ENCODE peak calls at places on chromosomes 11 and 22, in seven cellular contexts. F is A549, Z is GM23338, O is fibroblast of lung, U is transverse colon, K is AG09309, G is mammary epithelial cell. W is an unnamed sample.

GRCh38 chr11:8327761-8328192 is 64.1 kb upstream of the LMO1 start:
- DNase-seq in K (no peak), F (no peak), G (no peak), U (no peak), O (no peak), Z (no peak), W (no peak)

GRCh38 chr11:11985016-11985715 is 23.3 kb downstream of the DKK3 start:
- DNase-seq in F (no peak), Z (no peak), K (no peak), U (no peak), O (peak), G (no peak), W (no peak)

GRCh38 chr22:30254307-30254706 is 7.7 kb upstream of the LIF start:
- DNase-seq in U (no peak), F (no peak), Z (no peak), O (no peak), K (no peak), G (no peak), W (no peak)

GRCh38 chr11:43316451-43316850 is 4.7 kb downstream of the API5 start:
- DNase-seq in Z (no peak), O (no peak), G (peak), F (no peak), U (no peak), K (no peak), W (no peak)

GRCh38 chr11:93396356-93396755 is 65.8 kb downstream of the DEUP1 start:
- DNase-seq in O (no peak), K (peak), Z (peak), G (peak), F (no peak), U (no peak), W (no peak)

GRCh38 chr11:70727899-70728620 is 329.7 kb downstream of the CTTN start:
- DNase-seq in F (no peak), G (no peak), U (no peak), K (no peak), Z (no peak), O (no peak), W (no peak)

GRCh38 chr11:11391796-11392195 is 38.7 kb upstream of the CSNK2A3 start:
- DNase-seq in Z (no peak), O (peak), F (no peak), K (peak), U (peak), G (peak), W (peak)

GRCh38 chr11:59551651-59552521 is 40.5 kb downstream of the OR4D9 start:
- DNase-seq in O (peak), Z (peak), K (no peak), U (no peak), F (no peak), G (peak), W (peak)

GRCh38 chr11:99198215-99198614 is 177.5 kb downstream of the CNTN5 start:
- DNase-seq in U (no peak), Z (no peak), G (no peak), O (no peak), K (no peak), F (no peak), W (no peak)

GRCh38 chr11:117199916-117200812 is 994 bp downstream of the TAGLN start:
- DNase-seq in G (no peak), U (no peak), O (no peak), Z (no peak), K (no peak), F (no peak), W (no peak)

GRCh38 chr11:111629499-111629898 is 27.2 kb downstream of the SIK2 start:
- DNase-seq in O (no peak), K (no peak), Z (no peak), F (no peak), G (no peak), U (no peak), W (no peak)

GRCh38 chr11:36150986-36151385 is 138.2 kb downstream of the COMMD9 start:
- DNase-seq in G (no peak), F (no peak), U (no peak), Z (no peak), O (no peak), K (no peak), W (no peak)

GRCh38 chr22:20159088-20159487 is 8.2 kb upstream of the CCDC188 start:
- DNase-seq in O (no peak), K (no peak), F (no peak), U (no peak), G (no peak), Z (peak), W (no peak)

GRCh38 chr11:104124979-104125378 is 39.0 kb downstream of the PDGFD start:
- DNase-seq in O (no peak), U (no peak), K (no peak), Z (no peak), G (no peak), F (no peak), W (no peak)

GRCh38 chr11:47791774-47792173 is 24.6 kb upstream of the FNBP4 start:
- DNase-seq in K (no peak), O (no peak), F (no peak), G (no peak), Z (no peak), U (no peak), W (no peak)

GRCh38 chr11:118364956-118365615 is 5.7 kb downstream of the UBE4A start:
- DNase-seq in F (no peak), O (no peak), U (no peak), G (no peak), K (no peak), Z (no peak), W (no peak)

GRCh38 chr11:46537851-46538295 is 56.0 kb downstream of the AMBRA1 start:
- DNase-seq in K (no peak), U (peak), F (peak), G (peak), Z (peak), O (peak), W (peak)

GRCh38 chr11:115324569-115325432 is 179.4 kb downstream of the CADM1 start:
- DNase-seq in U (peak), Z (peak), G (peak), K (peak), O (peak), F (peak), W (peak)

GRCh38 chr11:67545280-67545679 is 22.0 kb upstream of the CABP2 start:
- DNase-seq in U (peak), O (no peak), G (no peak), K (no peak), Z (peak), F (no peak), W (no peak)

GRCh38 chr11:83971063-83971462 is 684.9 kb upstream of the CCDC90B start:
- DNase-seq in U (no peak), O (peak), K (no peak), F (no peak), Z (peak), G (peak), W (no peak)

GRCh38 chr11:113725411-113725810 is 19.3 kb upstream of the TMPRSS5 start:
- DNase-seq in U (no peak), Z (no peak), F (no peak), K (no peak), O (no peak), G (no peak), W (no peak)

GRCh38 chr11:133918606-133919260 is 38.0 kb downstream of the IGSF9B start:
- DNase-seq in K (no peak), O (no peak), Z (peak), F (no peak), G (no peak), U (no peak), W (no peak)

GRCh38 chr11:64210301-64211020 is 3.9 kb downstream of the FERMT3 start:
- DNase-seq in Z (no peak), K (no peak), F (no peak), G (no peak), U (no peak), O (no peak), W (no peak)

GRCh38 chr11:1330473-1330872 is 21.0 kb upstream of the TOLLIP start:
- DNase-seq in O (no peak), U (no peak), K (no peak), Z (no peak), F (no peak), G (no peak), W (no peak)

GRCh38 chr11:6548121-6548520 is 51.0 kb downstream of the DNHD1 start:
- DNase-seq in O (no peak), G (no peak), K (no peak), U (no peak), F (no peak), Z (no peak), W (no peak)

GRCh38 chr11:2539761-2540520 is 95.1 kb downstream of the KCNQ1 start:
- DNase-seq in Z (no peak), U (peak), K (no peak), F (no peak), G (no peak), O (no peak), W (no peak)

GRCh38 chr22:42316988-42317387 is 46.5 kb upstream of the TCF20 start:
- DNase-seq in U (peak), Z (no peak), O (no peak), F (no peak), K (peak), G (peak), W (no peak)

GRCh38 chr11:62842171-62842717 is 2.9 kb upstream of the WDR74 start:
- DNase-seq in K (no peak), G (no peak), U (peak), F (no peak), O (peak), Z (peak), W (no peak)

GRCh38 chr11:124311269-124311668 is 2.5 kb downstream of the OR8D1 start:
- DNase-seq in Z (no peak), O (no peak), G (no peak), U (no peak), F (no peak), K (no peak), W (no peak)

GRCh38 chr11:94424662-94425061 is 23.4 kb upstream of the GPR83 start:
- DNase-seq in U (no peak), K (no peak), Z (no peak), F (no peak), O (peak), G (no peak), W (no peak)

GRCh38 chr11:7582338-7582985 is 68.7 kb downstream of the PPFIBP2 start:
- DNase-seq in F (no peak), Z (no peak), K (no peak), O (no peak), G (no peak), U (no peak), W (no peak)

GRCh38 chr11:62012451-62013265 is 45.2 kb upstream of the FTH1 start:
- DNase-seq in U (no peak), G (peak), K (peak), O (peak), Z (no peak), F (peak), W (no peak)

GRCh38 chr11:13076961-13077360 is 67.8 kb downstream of the RASSF10 start:
- DNase-seq in U (no peak), Z (no peak), O (no peak), G (peak), K (no peak), F (no peak), W (no peak)

GRCh38 chr11:89608234-89608966 is 101.7 kb upstream of the TRIM77 start:
- DNase-seq in U (no peak), G (no peak), F (no peak), K (no peak), O (no peak), Z (no peak), W (no peak)

GRCh38 chr22:42791721-42792452 is 65.2 kb downstream of the ARFGAP3 start:
- DNase-seq in F (no peak), Z (no peak), G (no peak), U (peak), K (no peak), O (peak), W (no peak)

GRCh38 chr22:47000888-47001287 is 238.4 kb downstream of the TBC1D22A start:
- DNase-seq in O (no peak), G (peak), K (no peak), U (no peak), F (no peak), Z (no peak), W (no peak)

GRCh38 chr11:134164490-134165370 is 59.0 kb downstream of the NCAPD3 start:
- DNase-seq in U (no peak), K (no peak), O (no peak), G (no peak), F (no peak), Z (peak), W (peak)

GRCh38 chr22:45503071-45503815 is 560 bp downstream of the FBLN1 start:
- DNase-seq in U (no peak), O (no peak), K (no peak), Z (peak), G (peak), F (no peak), W (no peak)

GRCh38 chr22:45503816-45504702 is 1.4 kb downstream of the FBLN1 start:
- DNase-seq in G (peak), O (peak), F (no peak), Z (peak), U (no peak), K (no peak), W (no peak)

GRCh38 chr22:45504703-45505341 is 2.1 kb downstream of the FBLN1 start:
- DNase-seq in F (no peak), O (peak), G (peak), K (no peak), Z (peak), U (no peak), W (no peak)

GRCh38 chr22:45499746-45500145 is 2.9 kb upstream of the FBLN1 start:
- DNase-seq in U (peak), O (no peak), Z (no peak), G (no peak), K (no peak), F (no peak), W (no peak)

GRCh38 chr22:45502215-45503070 is at the start of gene FBLN1:
- DNase-seq in O (peak), F (peak), Z (peak), U (no peak), G (no peak), K (no peak), W (no peak)
- TF ChIP-seq CTCF in O (peak), F (peak), Z (no peak), U (no peak), G (peak), K (no peak), W (peak)

GRCh38 chr11:33478111-33478573 is 221.0 kb downstream of the HIPK3 start:
- DNase-seq in O (peak), K (no peak), G (no peak), Z (peak), U (no peak), F (no peak), W (no peak)

GRCh38 chr11:33479216-33479615 is 221.4 kb downstream of the C11orf91 start:
- DNase-seq in O (no peak), Z (no peak), K (no peak), F (no peak), U (no peak), G (no peak), W (no peak)

GRCh38 chr11:33475999-33476398 is 218.8 kb downstream of the HIPK3 start:
- DNase-seq in O (peak), Z (no peak), K (no peak), U (no peak), G (peak), F (no peak), W (no peak)

GRCh38 chr11:33474866-33475265 is 217.7 kb downstream of the HIPK3 start:
- DNase-seq in K (no peak), O (no peak), Z (no peak), G (no peak), F (no peak), U (no peak), W (no peak)

DNA sequence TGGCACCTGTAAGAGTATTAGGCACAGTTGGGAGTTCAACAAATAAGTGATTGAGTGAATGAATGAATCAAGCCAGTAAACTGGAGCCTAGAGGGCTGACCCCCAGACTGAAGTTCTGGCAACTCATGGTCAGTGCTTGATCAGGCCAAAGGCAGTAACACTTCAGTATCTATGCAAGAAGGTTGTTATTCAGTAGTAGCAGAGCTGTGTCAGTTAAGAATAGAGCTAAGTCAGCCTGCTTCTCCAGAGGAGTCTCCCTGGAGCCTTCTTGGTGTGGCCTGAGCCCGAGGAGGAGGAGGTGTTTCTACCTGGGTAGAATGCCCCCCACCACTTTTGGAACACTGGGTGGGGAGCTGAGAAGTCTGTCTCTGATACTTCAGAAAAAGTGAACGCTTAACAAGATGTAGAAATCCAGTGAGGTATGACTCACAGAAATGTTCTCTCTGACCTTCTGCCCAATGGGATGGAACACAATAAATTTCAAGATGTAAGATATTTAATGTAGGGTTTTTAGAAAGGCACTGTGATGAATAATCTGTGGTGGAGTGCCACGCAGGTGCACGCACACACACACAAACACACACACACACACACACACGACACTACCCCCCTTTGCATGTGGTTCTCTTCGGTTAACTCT is 219.9 kb downstream of the HIPK3 start:
- DNase-seq in O (peak), K (no peak), G (peak), Z (no peak), F (no peak), U (no peak), W (no peak)
- H3K4me3 ChIP-seq in O (no peak), K (no peak), G (no peak), Z (no peak), F (no peak), U (no peak), W (no peak)

GRCh38 chr11:120630100-120630499 is 118.6 kb downstream of the GRIK4 start:
- DNase-seq in U (no peak), K (no peak), G (no peak), F (no peak), O (no peak), Z (no peak), W (no peak)

GRCh38 chr11:120626791-120627190 is 115.2 kb downstream of the GRIK4 start:
- DNase-seq in U (no peak), Z (no peak), F (no peak), G (no peak), K (no peak), O (no peak), W (no peak)

GRCh38 chr11:120632579-120632978 is 121.0 kb downstream of the GRIK4 start:
- DNase-seq in O (no peak), G (no peak), U (no peak), F (peak), Z (peak), K (no peak), W (no peak)

GRCh38 chr11:120627535-120628163 is 116.1 kb downstream of the GRIK4 start:
- DNase-seq in Z (no peak), G (no peak), O (no peak), K (no peak), U (no peak), F (no peak), W (no peak)

DNA sequence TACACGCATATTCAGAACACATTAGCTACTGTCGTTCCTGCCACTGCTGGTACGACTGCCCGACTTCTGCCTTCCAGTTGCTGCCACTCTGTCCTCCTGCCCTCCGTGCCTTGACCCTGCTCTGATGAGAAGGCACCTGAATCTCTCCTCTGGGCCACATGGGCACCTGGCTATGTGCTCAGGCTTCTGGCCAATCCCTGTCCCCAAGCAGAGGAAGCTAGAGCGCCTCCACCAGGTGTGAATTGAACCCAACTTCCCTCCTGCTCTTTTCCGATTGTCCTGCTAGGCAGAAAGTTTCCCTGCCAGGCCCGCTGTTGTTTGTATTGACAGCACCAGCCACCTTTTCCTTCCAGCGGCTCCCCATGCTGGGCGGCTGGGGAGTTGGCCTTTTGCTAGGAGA is 117.9 kb downstream of the GRIK4 start:
- DNase-seq in G (no peak), U (no peak), F (no peak), K (no peak), O (no peak), Z (peak), W (no peak)
- TF ChIP-seq CTCF in G (no peak), U (no peak), F (no peak), K (no peak), O (no peak), Z (peak), W (no peak)

DNA sequence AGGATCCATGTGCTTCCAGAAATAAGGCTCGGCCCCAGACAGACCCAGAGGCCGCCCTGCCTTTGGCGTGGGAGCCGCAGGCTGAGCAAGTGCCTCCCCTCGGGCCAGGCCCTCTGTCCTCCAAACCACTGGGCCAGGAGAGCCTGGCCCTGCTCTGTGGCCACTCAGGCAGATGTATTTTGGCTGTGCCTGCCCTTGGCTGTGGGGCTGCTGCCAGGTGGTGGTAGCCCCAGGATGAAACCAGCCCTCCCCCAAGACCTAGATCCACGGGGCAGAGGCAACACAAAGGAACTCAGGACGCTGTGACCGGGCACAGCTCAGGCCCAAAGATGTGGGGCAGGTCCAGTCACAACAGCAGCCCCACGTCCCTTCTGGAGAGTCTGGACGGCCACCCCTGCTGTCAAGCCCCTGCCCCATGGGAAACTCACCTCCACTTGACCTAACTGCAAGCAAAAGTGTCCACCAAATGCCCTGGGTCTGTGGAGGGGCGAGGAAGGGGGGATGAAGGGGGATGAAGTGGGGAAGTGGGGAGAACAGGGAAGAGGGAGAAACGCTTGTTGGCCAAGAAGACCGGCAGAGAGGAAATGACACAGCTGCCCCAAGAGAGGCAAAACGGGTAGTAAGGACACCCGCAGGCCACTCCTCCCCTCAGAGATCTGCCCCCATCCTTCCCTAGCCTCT is 23.9 kb downstream of the PISD start:
- DNase-seq in U (peak), K (no peak), Z (no peak), G (no peak), F (no peak), O (no peak), W (no peak)
- H3K4me3 ChIP-seq in U (peak), K (no peak), Z (no peak), G (no peak), F (no peak), O (no peak), W (no peak)

GRCh38 chr22:38923463-38924196 is 33.8 kb upstream of the APOBEC3A start:
- DNase-seq in O (peak), K (peak), F (peak), G (peak), U (peak), Z (peak), W (peak)
- TF ChIP-seq CTCF in O (peak), K (peak), F (no peak), G (peak), U (peak), Z (no peak), W (peak)

GRCh38 chr11:19510468-19510867 is 202.2 kb upstream of the NAV2 start:
- DNase-seq in U (no peak), O (no peak), G (no peak), Z (no peak), F (no peak), K (no peak), W (no peak)

GRCh38 chr11:19511066-19511412 is 201.6 kb upstream of the NAV2 start:
- DNase-seq in G (no peak), K (no peak), U (no peak), O (peak), F (no peak), Z (no peak), W (no peak)

GRCh38 chr11:19512621-19513020 is 200.0 kb upstream of the NAV2 start:
- DNase-seq in G (no peak), Z (no peak), K (no peak), F (no peak), U (no peak), O (no peak), W (no peak)

GRCh38 chr11:19513253-19513652 is 199.4 kb upstream of the NAV2 start:
- DNase-seq in O (no peak), U (no peak), Z (no peak), K (no peak), F (no peak), G (no peak), W (no peak)

GRCh38 chr11:19511413-19512183 is 201.0 kb upstream of the NAV2 start:
- DNase-seq in U (peak), G (no peak), Z (no peak), O (peak), K (no peak), F (no peak), W (no peak)
- H3K4me3 ChIP-seq in U (no peak), G (no peak), Z (no peak), O (no peak), K (no peak), F (no peak), W (no peak)